ENCODE peak calls at places on chromosomes 16 and 17, in six cellular contexts. One of them, this sample, is unnamed.

GRCh38 chr16:15741207-15741871 is 91.3 kb downstream of the NDE1 start:
- DNase-seq in stimulated activated CD4-positive, alpha-beta T cell treated with anti-CD3 and anti-CD28 coated beads, Interleukin-15, amount 100 ng/mL, for 48 hours: no peak
- DNase-seq in PC-9: no peak
- DNase-seq in NCI-H1105 treated with DMSO at 0.1 percent for 48 hours: no peak
- DNase-seq in progenitor cell of endocrine pancreas: no peak
- DNase-seq in myocyte: no peak
- DNase-seq in this sample: no peak

GRCh38 chr17:1078831-1079561 is 82.1 kb downstream of the TIMM22 start:
- DNase-seq in stimulated activated CD4-positive, alpha-beta T cell treated with anti-CD3 and anti-CD28 coated beads, Interleukin-15, amount 100 ng/mL, for 48 hours: no peak
- DNase-seq in PC-9: no peak
- DNase-seq in NCI-H1105 treated with DMSO at 0.1 percent for 48 hours: no peak
- DNase-seq in progenitor cell of endocrine pancreas: no peak
- DNase-seq in myocyte: no peak
- DNase-seq in this sample: no peak

GRCh38 chr16:46801428-46802049 is 29.4 kb downstream of the C16orf87 start:
- DNase-seq in stimulated activated CD4-positive, alpha-beta T cell treated with anti-CD3 and anti-CD28 coated beads, Interleukin-15, amount 100 ng/mL, for 48 hours: no peak
- DNase-seq in PC-9: no peak
- DNase-seq in NCI-H1105 treated with DMSO at 0.1 percent for 48 hours: peak
- DNase-seq in progenitor cell of endocrine pancreas: no peak
- DNase-seq in myocyte: peak
- DNase-seq in this sample: no peak

GRCh38 chr17:79137791-79138190 is 63.2 kb downstream of the ENGASE start:
- DNase-seq in stimulated activated CD4-positive, alpha-beta T cell treated with anti-CD3 and anti-CD28 coated beads, Interleukin-15, amount 100 ng/mL, for 48 hours: no peak
- DNase-seq in PC-9: no peak
- DNase-seq in NCI-H1105 treated with DMSO at 0.1 percent for 48 hours: peak
- DNase-seq in progenitor cell of endocrine pancreas: no peak
- DNase-seq in myocyte: no peak
- DNase-seq in this sample: no peak

GRCh38 chr17:32909787-32910369 is 18.1 kb upstream of the TMEM98 start:
- DNase-seq in stimulated activated CD4-positive, alpha-beta T cell treated with anti-CD3 and anti-CD28 coated beads, Interleukin-15, amount 100 ng/mL, for 48 hours: peak
- DNase-seq in PC-9: peak
- DNase-seq in NCI-H1105 treated with DMSO at 0.1 percent for 48 hours: peak
- DNase-seq in progenitor cell of endocrine pancreas: peak
- DNase-seq in myocyte: peak
- DNase-seq in this sample: peak

GRCh38 chr17:42120161-42121065 is 754 bp downstream of the KAT2A start:
- DNase-seq in stimulated activated CD4-positive, alpha-beta T cell treated with anti-CD3 and anti-CD28 coated beads, Interleukin-15, amount 100 ng/mL, for 48 hours: no peak
- DNase-seq in PC-9: no peak
- DNase-seq in NCI-H1105 treated with DMSO at 0.1 percent for 48 hours: peak
- DNase-seq in progenitor cell of endocrine pancreas: no peak
- DNase-seq in myocyte: peak
- DNase-seq in this sample: peak

GRCh38 chr16:68936729-68937631 is 93.6 kb downstream of the TANGO6 start:
- DNase-seq in stimulated activated CD4-positive, alpha-beta T cell treated with anti-CD3 and anti-CD28 coated beads, Interleukin-15, amount 100 ng/mL, for 48 hours: no peak
- DNase-seq in PC-9: no peak
- DNase-seq in NCI-H1105 treated with DMSO at 0.1 percent for 48 hours: peak
- DNase-seq in progenitor cell of endocrine pancreas: no peak
- DNase-seq in myocyte: peak
- DNase-seq in this sample: no peak

GRCh38 chr16:50821586-50821985 is 79.7 kb downstream of the CYLD start:
- DNase-seq in stimulated activated CD4-positive, alpha-beta T cell treated with anti-CD3 and anti-CD28 coated beads, Interleukin-15, amount 100 ng/mL, for 48 hours: no peak
- DNase-seq in PC-9: no peak
- DNase-seq in NCI-H1105 treated with DMSO at 0.1 percent for 48 hours: no peak
- DNase-seq in progenitor cell of endocrine pancreas: no peak
- DNase-seq in myocyte: no peak
- DNase-seq in this sample: no peak

GRCh38 chr17:8837438-8838075 is 29.9 kb downstream of the PIK3R6 start:
- DNase-seq in stimulated activated CD4-positive, alpha-beta T cell treated with anti-CD3 and anti-CD28 coated beads, Interleukin-15, amount 100 ng/mL, for 48 hours: no peak
- DNase-seq in PC-9: no peak
- DNase-seq in NCI-H1105 treated with DMSO at 0.1 percent for 48 hours: peak
- DNase-seq in progenitor cell of endocrine pancreas: no peak
- DNase-seq in myocyte: no peak
- DNase-seq in this sample: no peak

GRCh38 chr17:48929812-48930165 is 14.9 kb downstream of the SNF8 start:
- DNase-seq in stimulated activated CD4-positive, alpha-beta T cell treated with anti-CD3 and anti-CD28 coated beads, Interleukin-15, amount 100 ng/mL, for 48 hours: no peak
- DNase-seq in PC-9: no peak
- DNase-seq in NCI-H1105 treated with DMSO at 0.1 percent for 48 hours: no peak
- DNase-seq in progenitor cell of endocrine pancreas: no peak
- DNase-seq in myocyte: no peak
- DNase-seq in this sample: no peak

GRCh38 chr16:65697061-65697460 is 575.2 kb upstream of the CDH11 start:
- DNase-seq in stimulated activated CD4-positive, alpha-beta T cell treated with anti-CD3 and anti-CD28 coated beads, Interleukin-15, amount 100 ng/mL, for 48 hours: no peak
- DNase-seq in PC-9: no peak
- DNase-seq in NCI-H1105 treated with DMSO at 0.1 percent for 48 hours: no peak
- DNase-seq in progenitor cell of endocrine pancreas: no peak
- DNase-seq in myocyte: no peak
- DNase-seq in this sample: no peak

GRCh38 chr16:81610144-81610842 is 165.7 kb downstream of the CMIP start:
- DNase-seq in stimulated activated CD4-positive, alpha-beta T cell treated with anti-CD3 and anti-CD28 coated beads, Interleukin-15, amount 100 ng/mL, for 48 hours: no peak
- DNase-seq in PC-9: peak
- DNase-seq in NCI-H1105 treated with DMSO at 0.1 percent for 48 hours: no peak
- DNase-seq in progenitor cell of endocrine pancreas: no peak
- DNase-seq in myocyte: peak
- DNase-seq in this sample: no peak

GRCh38 chr17:1560582-1561170 is 1.9 kb downstream of the PITPNA start:
- DNase-seq in stimulated activated CD4-positive, alpha-beta T cell treated with anti-CD3 and anti-CD28 coated beads, Interleukin-15, amount 100 ng/mL, for 48 hours: no peak
- DNase-seq in PC-9: no peak
- DNase-seq in NCI-H1105 treated with DMSO at 0.1 percent for 48 hours: no peak
- DNase-seq in progenitor cell of endocrine pancreas: no peak
- DNase-seq in myocyte: no peak
- DNase-seq in this sample: no peak

GRCh38 chr17:77364381-77364911 is 223.7 kb downstream of the SEC14L1 start:
- DNase-seq in stimulated activated CD4-positive, alpha-beta T cell treated with anti-CD3 and anti-CD28 coated beads, Interleukin-15, amount 100 ng/mL, for 48 hours: no peak
- DNase-seq in PC-9: no peak
- DNase-seq in NCI-H1105 treated with DMSO at 0.1 percent for 48 hours: no peak
- DNase-seq in progenitor cell of endocrine pancreas: no peak
- DNase-seq in myocyte: no peak
- DNase-seq in this sample: no peak

GRCh38 chr16:25258856-25259179 is 1.2 kb upstream of the ZKSCAN2 start:
- DNase-seq in stimulated activated CD4-positive, alpha-beta T cell treated with anti-CD3 and anti-CD28 coated beads, Interleukin-15, amount 100 ng/mL, for 48 hours: no peak
- DNase-seq in PC-9: no peak
- DNase-seq in NCI-H1105 treated with DMSO at 0.1 percent for 48 hours: no peak
- DNase-seq in progenitor cell of endocrine pancreas: no peak
- DNase-seq in myocyte: no peak
- DNase-seq in this sample: peak

GRCh38 chr17:1331708-1332107 is 52.2 kb downstream of the TRARG1 start:
- DNase-seq in stimulated activated CD4-positive, alpha-beta T cell treated with anti-CD3 and anti-CD28 coated beads, Interleukin-15, amount 100 ng/mL, for 48 hours: no peak
- DNase-seq in PC-9: no peak
- DNase-seq in NCI-H1105 treated with DMSO at 0.1 percent for 48 hours: no peak
- DNase-seq in progenitor cell of endocrine pancreas: no peak
- DNase-seq in myocyte: no peak
- DNase-seq in this sample: no peak

GRCh38 chr16:74748710-74749073 is 25.9 kb downstream of the FA2H start:
- DNase-seq in stimulated activated CD4-positive, alpha-beta T cell treated with anti-CD3 and anti-CD28 coated beads, Interleukin-15, amount 100 ng/mL, for 48 hours: no peak
- DNase-seq in PC-9: no peak
- DNase-seq in NCI-H1105 treated with DMSO at 0.1 percent for 48 hours: no peak
- DNase-seq in progenitor cell of endocrine pancreas: no peak
- DNase-seq in myocyte: no peak
- DNase-seq in this sample: no peak

GRCh38 chr16:75320435-75320834 is 69.0 kb upstream of the BCAR1 start:
- DNase-seq in stimulated activated CD4-positive, alpha-beta T cell treated with anti-CD3 and anti-CD28 coated beads, Interleukin-15, amount 100 ng/mL, for 48 hours: no peak
- DNase-seq in PC-9: no peak
- DNase-seq in NCI-H1105 treated with DMSO at 0.1 percent for 48 hours: no peak
- DNase-seq in progenitor cell of endocrine pancreas: no peak
- DNase-seq in myocyte: peak
- DNase-seq in this sample: no peak

GRCh38 chr16:67594956-67595355 is 32.6 kb downstream of the CTCF start:
- DNase-seq in stimulated activated CD4-positive, alpha-beta T cell treated with anti-CD3 and anti-CD28 coated beads, Interleukin-15, amount 100 ng/mL, for 48 hours: peak
- DNase-seq in PC-9: no peak
- DNase-seq in NCI-H1105 treated with DMSO at 0.1 percent for 48 hours: no peak
- DNase-seq in progenitor cell of endocrine pancreas: no peak
- DNase-seq in myocyte: peak
- DNase-seq in this sample: no peak

This sample was measured in stimulated activated naive CD8-positive, alpha-beta T cell treated with anti-CD3 and anti-CD28 coated beads, Interleukin-15, Interleukin-2, amounts not matched to agents 100 U/mL and 50 U/mL, for 24 hours.